ENCODE peak calls at places on chromosomes 6 and 20, in six cellular contexts. One of them, this sample, is unnamed.

GRCh38 chr20:56605597-56605996 is 23.5 kb upstream of the TFAP2C start:
- DNase-seq in foreskin keratinocyte: no peak
- DNase-seq in amniotic stem cell: no peak
- DNase-seq in stimulated activated CD4-positive, alpha-beta T cell treated with anti-CD3 and anti-CD28 coated beads, Interleukin-4, amount 100 ng/mL, for 48 hours: no peak
- DNase-seq in germinal center: no peak
- DNase-seq in foreskin fibroblast: no peak
- DNase-seq in this sample: no peak

GRCh38 chr6:90411292-90411781 is 114.7 kb upstream of the BACH2 start:
- DNase-seq in germinal center: peak; percentile 52
- DNase-seq in foreskin keratinocyte: peak; percentile 100
- DNase-seq in stimulated activated CD4-positive, alpha-beta T cell treated with anti-CD3 and anti-CD28 coated beads, Interleukin-4, amount 100 ng/mL, for 48 hours: no peak
- DNase-seq in foreskin fibroblast: no peak
- DNase-seq in amniotic stem cell: no peak
- DNase-seq in this sample: peak; percentile 74

GRCh38 chr6:134456284-134456683 is 138.4 kb upstream of the SGK1 start:
- DNase-seq in foreskin keratinocyte: no peak
- DNase-seq in germinal center: no peak
- DNase-seq in amniotic stem cell: no peak
- DNase-seq in foreskin fibroblast: no peak
- DNase-seq in stimulated activated CD4-positive, alpha-beta T cell treated with anti-CD3 and anti-CD28 coated beads, Interleukin-4, amount 100 ng/mL, for 48 hours: no peak
- DNase-seq in this sample: no peak

GRCh38 chr20:52402514-52402913 is 210.9 kb upstream of the ZFP64 start:
- DNase-seq in foreskin fibroblast: no peak
- DNase-seq in foreskin keratinocyte: no peak
- DNase-seq in germinal center: no peak
- DNase-seq in amniotic stem cell: no peak
- DNase-seq in stimulated activated CD4-positive, alpha-beta T cell treated with anti-CD3 and anti-CD28 coated beads, Interleukin-4, amount 100 ng/mL, for 48 hours: no peak
- DNase-seq in this sample: no peak

GRCh38 chr6:168028181-168028580 is 30.7 kb downstream of the KIF25 start:
- DNase-seq in stimulated activated CD4-positive, alpha-beta T cell treated with anti-CD3 and anti-CD28 coated beads, Interleukin-4, amount 100 ng/mL, for 48 hours: no peak
- DNase-seq in foreskin keratinocyte: no peak
- DNase-seq in amniotic stem cell: no peak
- DNase-seq in foreskin fibroblast: no peak
- DNase-seq in germinal center: no peak
- DNase-seq in this sample: no peak

GRCh38 chr20:35257175-35257909 is 20.6 kb downstream of the MMP24OS start:
- DNase-seq in foreskin keratinocyte: no peak
- DNase-seq in germinal center: no peak
- DNase-seq in stimulated activated CD4-positive, alpha-beta T cell treated with anti-CD3 and anti-CD28 coated beads, Interleukin-4, amount 100 ng/mL, for 48 hours: no peak
- DNase-seq in foreskin fibroblast: no peak
- DNase-seq in amniotic stem cell: no peak
- DNase-seq in this sample: no peak

GRCh38 chr6:119142051-119142450 is 63.6 kb upstream of the FAM184A start:
- DNase-seq in stimulated activated CD4-positive, alpha-beta T cell treated with anti-CD3 and anti-CD28 coated beads, Interleukin-4, amount 100 ng/mL, for 48 hours: no peak
- DNase-seq in foreskin fibroblast: peak; percentile 90
- DNase-seq in germinal center: no peak
- DNase-seq in amniotic stem cell: no peak
- DNase-seq in foreskin keratinocyte: no peak
- DNase-seq in this sample: no peak

GRCh38 chr6:105757512-105758200 is 328.5 kb upstream of the PRDM1 start:
- DNase-seq in germinal center: peak; percentile 23
- DNase-seq in amniotic stem cell: no peak
- DNase-seq in foreskin keratinocyte: no peak
- DNase-seq in foreskin fibroblast: no peak
- DNase-seq in stimulated activated CD4-positive, alpha-beta T cell treated with anti-CD3 and anti-CD28 coated beads, Interleukin-4, amount 100 ng/mL, for 48 hours: no peak
- DNase-seq in this sample: peak; percentile 48

GRCh38 chr6:103002282-103002681 is 1608.8 kb downstream of the GRIK2 start:
- DNase-seq in foreskin keratinocyte: no peak
- DNase-seq in germinal center: no peak
- DNase-seq in stimulated activated CD4-positive, alpha-beta T cell treated with anti-CD3 and anti-CD28 coated beads, Interleukin-4, amount 100 ng/mL, for 48 hours: no peak
- DNase-seq in amniotic stem cell: no peak
- DNase-seq in foreskin fibroblast: no peak
- DNase-seq in this sample: no peak

GRCh38 chr6:65075705-65076104 is 631.3 kb downstream of the EYS start:
- DNase-seq in amniotic stem cell: no peak
- DNase-seq in foreskin keratinocyte: no peak
- DNase-seq in germinal center: no peak
- DNase-seq in foreskin fibroblast: no peak
- DNase-seq in stimulated activated CD4-positive, alpha-beta T cell treated with anti-CD3 and anti-CD28 coated beads, Interleukin-4, amount 100 ng/mL, for 48 hours: no peak
- DNase-seq in this sample: no peak

GRCh38 chr6:159952289-159953005 is 16.4 kb upstream of the IGF2R start:
- DNase-seq in stimulated activated CD4-positive, alpha-beta T cell treated with anti-CD3 and anti-CD28 coated beads, Interleukin-4, amount 100 ng/mL, for 48 hours: no peak
- DNase-seq in germinal center: no peak
- DNase-seq in foreskin fibroblast: no peak
- DNase-seq in amniotic stem cell: no peak
- DNase-seq in foreskin keratinocyte: no peak
- DNase-seq in this sample: no peak

GRCh38 chr6:89351632-89352328 is 742 bp downstream of the UBE2J1 start:
- DNase-seq in stimulated activated CD4-positive, alpha-beta T cell treated with anti-CD3 and anti-CD28 coated beads, Interleukin-4, amount 100 ng/mL, for 48 hours: no peak
- DNase-seq in amniotic stem cell: no peak
- DNase-seq in foreskin keratinocyte: no peak
- DNase-seq in foreskin fibroblast: no peak
- DNase-seq in germinal center: no peak
- DNase-seq in this sample: no peak

This sample was measured in GM20000.